ENCODE peak calls at places on chromosomes 5 and 9, in ten cellular contexts. One of them, this sample, is unnamed.

GRCh38 chr5:57642698-57643097 is 160.1 kb upstream of the ACTBL2 start:
- DNase-seq in small intestine: no peak
- DNase-seq in left cardiac atrium: no peak
- DNase-seq in activated CD8-positive, alpha-beta T cell treated with anti-CD3 and anti-CD28 coated beads for 36 hours: no peak
- DNase-seq in effector memory CD4-positive, alpha-beta T cell: no peak
- DNase-seq in activated CD4-positive, alpha-beta T cell treated with anti-CD3 and anti-CD28 coated beads for 4 hours: no peak
- DNase-seq in kidney glomerular epithelial cell: no peak
- DNase-seq in stimulated activated CD4-positive, alpha-beta T cell treated with anti-CD3 and anti-CD28 coated beads, Interleukin-15, amount 100 ng/mL, for 24 hours: no peak
- DNase-seq in T-helper 17 cell: no peak
- DNase-seq in Calu3: no peak
- DNase-seq in this sample: no peak

GRCh38 chr5:90747693-90748092 is 189.1 kb downstream of the ADGRV1 start:
- DNase-seq in small intestine: no peak
- DNase-seq in left cardiac atrium: no peak
- DNase-seq in activated CD8-positive, alpha-beta T cell treated with anti-CD3 and anti-CD28 coated beads for 36 hours: no peak
- DNase-seq in effector memory CD4-positive, alpha-beta T cell: no peak
- DNase-seq in activated CD4-positive, alpha-beta T cell treated with anti-CD3 and anti-CD28 coated beads for 4 hours: no peak
- DNase-seq in kidney glomerular epithelial cell: no peak
- DNase-seq in stimulated activated CD4-positive, alpha-beta T cell treated with anti-CD3 and anti-CD28 coated beads, Interleukin-15, amount 100 ng/mL, for 24 hours: no peak
- DNase-seq in T-helper 17 cell: no peak
- DNase-seq in Calu3: no peak
- DNase-seq in this sample: no peak

GRCh38 chr9:106929471-106930198 is 66.7 kb downstream of the ZNF462 start:
- DNase-seq in small intestine: no peak
- DNase-seq in left cardiac atrium: peak; percentile 48
- DNase-seq in activated CD8-positive, alpha-beta T cell treated with anti-CD3 and anti-CD28 coated beads for 36 hours: no peak
- DNase-seq in effector memory CD4-positive, alpha-beta T cell: no peak
- DNase-seq in activated CD4-positive, alpha-beta T cell treated with anti-CD3 and anti-CD28 coated beads for 4 hours: no peak
- DNase-seq in kidney glomerular epithelial cell: no peak
- DNase-seq in stimulated activated CD4-positive, alpha-beta T cell treated with anti-CD3 and anti-CD28 coated beads, Interleukin-15, amount 100 ng/mL, for 24 hours: no peak
- DNase-seq in T-helper 17 cell: no peak
- DNase-seq in Calu3: no peak
- DNase-seq in this sample: no peak

GRCh38 chr9:106920701-106921283 is 57.8 kb downstream of the ZNF462 start:
- DNase-seq in small intestine: peak; percentile 94
- DNase-seq in left cardiac atrium: peak; percentile 50
- DNase-seq in activated CD8-positive, alpha-beta T cell treated with anti-CD3 and anti-CD28 coated beads for 36 hours: no peak
- DNase-seq in effector memory CD4-positive, alpha-beta T cell: no peak
- DNase-seq in activated CD4-positive, alpha-beta T cell treated with anti-CD3 and anti-CD28 coated beads for 4 hours: no peak
- DNase-seq in kidney glomerular epithelial cell: peak; percentile 43
- DNase-seq in stimulated activated CD4-positive, alpha-beta T cell treated with anti-CD3 and anti-CD28 coated beads, Interleukin-15, amount 100 ng/mL, for 24 hours: no peak
- DNase-seq in T-helper 17 cell: no peak
- DNase-seq in Calu3: peak; percentile 46
- DNase-seq in this sample: peak; percentile 29

GRCh38 chr5:1832511-1833250 is 31.5 kb downstream of the NDUFS6 start:
- DNase-seq in small intestine: no peak
- DNase-seq in left cardiac atrium: no peak
- DNase-seq in activated CD8-positive, alpha-beta T cell treated with anti-CD3 and anti-CD28 coated beads for 36 hours: no peak
- DNase-seq in effector memory CD4-positive, alpha-beta T cell: no peak
- DNase-seq in activated CD4-positive, alpha-beta T cell treated with anti-CD3 and anti-CD28 coated beads for 4 hours: no peak
- DNase-seq in kidney glomerular epithelial cell: no peak
- DNase-seq in stimulated activated CD4-positive, alpha-beta T cell treated with anti-CD3 and anti-CD28 coated beads, Interleukin-15, amount 100 ng/mL, for 24 hours: no peak
- DNase-seq in T-helper 17 cell: no peak
- DNase-seq in Calu3: no peak
- DNase-seq in this sample: no peak

GRCh38 chr9:36772449-36773370 is 200.0 kb downstream of the MELK start:
- DNase-seq in small intestine: no peak
- DNase-seq in left cardiac atrium: no peak
- DNase-seq in activated CD8-positive, alpha-beta T cell treated with anti-CD3 and anti-CD28 coated beads for 36 hours: no peak
- DNase-seq in effector memory CD4-positive, alpha-beta T cell: no peak
- DNase-seq in activated CD4-positive, alpha-beta T cell treated with anti-CD3 and anti-CD28 coated beads for 4 hours: no peak
- DNase-seq in kidney glomerular epithelial cell: peak; percentile 0
- DNase-seq in stimulated activated CD4-positive, alpha-beta T cell treated with anti-CD3 and anti-CD28 coated beads, Interleukin-15, amount 100 ng/mL, for 24 hours: no peak
- DNase-seq in T-helper 17 cell: no peak
- DNase-seq in Calu3: no peak
- DNase-seq in this sample: no peak

GRCh38 chr5:52441768-52442167 is 345.9 kb upstream of the ITGA1 start:
- DNase-seq in small intestine: no peak
- DNase-seq in left cardiac atrium: no peak
- DNase-seq in activated CD8-positive, alpha-beta T cell treated with anti-CD3 and anti-CD28 coated beads for 36 hours: no peak
- DNase-seq in effector memory CD4-positive, alpha-beta T cell: no peak
- DNase-seq in activated CD4-positive, alpha-beta T cell treated with anti-CD3 and anti-CD28 coated beads for 4 hours: no peak
- DNase-seq in kidney glomerular epithelial cell: no peak
- DNase-seq in stimulated activated CD4-positive, alpha-beta T cell treated with anti-CD3 and anti-CD28 coated beads, Interleukin-15, amount 100 ng/mL, for 24 hours: no peak
- DNase-seq in T-helper 17 cell: no peak
- DNase-seq in Calu3: no peak
- DNase-seq in this sample: no peak

GRCh38 chr5:160463775-160464465 is 42.3 kb downstream of the PTTG1 start:
- DNase-seq in small intestine: peak; percentile 75
- DNase-seq in left cardiac atrium: no peak
- DNase-seq in activated CD8-positive, alpha-beta T cell treated with anti-CD3 and anti-CD28 coated beads for 36 hours: no peak
- DNase-seq in effector memory CD4-positive, alpha-beta T cell: no peak
- DNase-seq in activated CD4-positive, alpha-beta T cell treated with anti-CD3 and anti-CD28 coated beads for 4 hours: no peak
- DNase-seq in kidney glomerular epithelial cell: peak; percentile 41
- DNase-seq in stimulated activated CD4-positive, alpha-beta T cell treated with anti-CD3 and anti-CD28 coated beads, Interleukin-15, amount 100 ng/mL, for 24 hours: no peak
- DNase-seq in T-helper 17 cell: no peak
- DNase-seq in Calu3: peak; percentile 33
- DNase-seq in this sample: peak; percentile 72

GRCh38 chr9:2055203-2055658 is 40.1 kb downstream of the SMARCA2 start:
- DNase-seq in small intestine: no peak
- DNase-seq in left cardiac atrium: no peak
- DNase-seq in activated CD8-positive, alpha-beta T cell treated with anti-CD3 and anti-CD28 coated beads for 36 hours: no peak
- DNase-seq in effector memory CD4-positive, alpha-beta T cell: no peak
- DNase-seq in activated CD4-positive, alpha-beta T cell treated with anti-CD3 and anti-CD28 coated beads for 4 hours: no peak
- DNase-seq in kidney glomerular epithelial cell: peak; percentile 46
- DNase-seq in stimulated activated CD4-positive, alpha-beta T cell treated with anti-CD3 and anti-CD28 coated beads, Interleukin-15, amount 100 ng/mL, for 24 hours: peak; percentile 25
- DNase-seq in T-helper 17 cell: no peak
- DNase-seq in Calu3: no peak
- DNase-seq in this sample: no peak

GRCh38 chr9:134323741-134324358 is 2.4 kb upstream of the RXRA start:
- DNase-seq in small intestine: peak; percentile 97
- DNase-seq in left cardiac atrium: peak; percentile 53
- DNase-seq in activated CD8-positive, alpha-beta T cell treated with anti-CD3 and anti-CD28 coated beads for 36 hours: no peak
- DNase-seq in effector memory CD4-positive, alpha-beta T cell: no peak
- DNase-seq in activated CD4-positive, alpha-beta T cell treated with anti-CD3 and anti-CD28 coated beads for 4 hours: no peak
- DNase-seq in kidney glomerular epithelial cell: no peak
- DNase-seq in stimulated activated CD4-positive, alpha-beta T cell treated with anti-CD3 and anti-CD28 coated beads, Interleukin-15, amount 100 ng/mL, for 24 hours: no peak
- DNase-seq in T-helper 17 cell: no peak
- DNase-seq in Calu3: no peak
- DNase-seq in this sample: peak; percentile 69

GRCh38 chr5:167816864-167817263 is 474.6 kb upstream of the WWC1 start:
- DNase-seq in small intestine: no peak
- DNase-seq in left cardiac atrium: no peak
- DNase-seq in activated CD8-positive, alpha-beta T cell treated with anti-CD3 and anti-CD28 coated beads for 36 hours: no peak
- DNase-seq in effector memory CD4-positive, alpha-beta T cell: no peak
- DNase-seq in activated CD4-positive, alpha-beta T cell treated with anti-CD3 and anti-CD28 coated beads for 4 hours: no peak
- DNase-seq in kidney glomerular epithelial cell: no peak
- DNase-seq in stimulated activated CD4-positive, alpha-beta T cell treated with anti-CD3 and anti-CD28 coated beads, Interleukin-15, amount 100 ng/mL, for 24 hours: no peak
- DNase-seq in T-helper 17 cell: no peak
- DNase-seq in Calu3: no peak
- DNase-seq in this sample: no peak

GRCh38 chr5:142512041-142512679 is 173.7 kb downstream of the FGF1 start:
- DNase-seq in small intestine: no peak
- DNase-seq in left cardiac atrium: peak; percentile 32
- DNase-seq in activated CD8-positive, alpha-beta T cell treated with anti-CD3 and anti-CD28 coated beads for 36 hours: no peak
- DNase-seq in effector memory CD4-positive, alpha-beta T cell: no peak
- DNase-seq in activated CD4-positive, alpha-beta T cell treated with anti-CD3 and anti-CD28 coated beads for 4 hours: no peak
- DNase-seq in kidney glomerular epithelial cell: no peak
- DNase-seq in stimulated activated CD4-positive, alpha-beta T cell treated with anti-CD3 and anti-CD28 coated beads, Interleukin-15, amount 100 ng/mL, for 24 hours: no peak
- DNase-seq in T-helper 17 cell: no peak
- DNase-seq in Calu3: no peak
- DNase-seq in this sample: no peak